ENCODE peak calls at places on chromosomes 3 and 15, in four cellular contexts. Z is stimulated activated CD4-positive, alpha-beta T cell treated with anti-CD3 and anti-CD28 coated beads, Interleukin-12 subunit alpha, Interleukin-12 subunit beta, amount 100 ng/mL, for 4 hours; C is Kasumi-1; T is T-helper 17 cell. L is an unnamed sample.

GRCh38 chr3:112365035-112365434 is 32.1 kb downstream of the CD200 start:
- DNase-seq in Z (no peak), T (no peak), C (no peak), L (no peak)

GRCh38 chr3:120560304-120561250 is 35.6 kb upstream of the NDUFB4 start:
- DNase-seq in T (no peak), Z (no peak), C (no peak), L (no peak)

GRCh38 chr3:45817788-45818523 is 21.6 kb upstream of the SLC6A20 start:
- DNase-seq in T (no peak), Z (no peak), C (no peak), L (no peak)

GRCh38 chr15:92623435-92623834 is 32.1 kb downstream of the FAM174B start:
- DNase-seq in C (no peak), T (no peak), Z (no peak), L (no peak)

GRCh38 chr15:73986055-73986775 is 5.9 kb downstream of the STOML1 start:
- DNase-seq in Z (no peak), T (no peak), C (no peak), L (no peak)

GRCh38 chr15:34647569-34648334 is 64.3 kb upstream of the GOLGA8B start:
- DNase-seq in T (no peak), Z (no peak), C (no peak), L (no peak)

GRCh38 chr15:31326729-31327673 is at the start of gene KLF13:
- DNase-seq in C (no peak), Z (peak), T (peak), L (peak)

GRCh38 chr3:127786358-127787070 is 35.8 kb downstream of the MGLL start:
- DNase-seq in C (peak), T (no peak), Z (no peak), L (no peak)

GRCh38 chr15:83733206-83733605 is 79.3 kb downstream of the ADAMTSL3 start:
- DNase-seq in Z (no peak), C (no peak), T (no peak), L (no peak)